ENCODE peak calls at places on chromosomes 1 and 21, in nine cellular contexts. T is heart left ventricle; F is HT1080; C is CD8-positive, alpha-beta T cell; Q is SW 1271; K is lower leg skin; H is posterior vena cava; J is NCI-H345; G is glutamatergic neuron. E is an unnamed sample.
A peak's percentile ranks its signal among the peaks of the same experiment; 100 is the strongest.

GRCh38 chr21:45299864-45300785 is 12.4 kb upstream of the POFUT2 start:
- DNase-seq in K (no peak), Q (no peak), F (no peak), C (no peak), J (no peak), T (no peak), G (no peak), H (no peak), E (peak; percentile 58)

GRCh38 chr1:7460807-7461206 is 310.3 kb upstream of the VAMP3 start:
- DNase-seq in C (no peak), F (no peak), Q (no peak), T (no peak), H (no peak), G (no peak), K (no peak), J (no peak), E (no peak)

GRCh38 chr21:43778469-43779335 is 2.6 kb upstream of the CSTB start:
- DNase-seq in Q (no peak), T (no peak), C (peak; percentile 50), K (no peak), F (peak; percentile 21), G (no peak), J (no peak), H (no peak), E (no peak)

GRCh38 chr21:36241717-36242116 is 78.3 kb upstream of the MORC3 start:
- DNase-seq in K (no peak), C (no peak), G (no peak), T (no peak), Q (no peak), H (no peak), J (no peak), F (no peak), E (no peak)

GRCh38 chr1:228228601-228229074 is 20.8 kb downstream of the OBSCN start:
- DNase-seq in C (no peak), F (peak; percentile 87), K (no peak), T (no peak), G (no peak), J (no peak), Q (peak; percentile 22), H (no peak), E (peak; percentile 56)

GRCh38 chr1:2385606-2386280 is 5.6 kb downstream of the MORN1 start:
- DNase-seq in J (no peak), C (no peak), F (no peak), K (peak; percentile 80), H (peak; percentile 75), G (peak; percentile 16), Q (no peak), T (peak; percentile 24), E (no peak)

GRCh38 chr21:45151484-45152115 is 77.2 kb downstream of the ADARB1 start:
- DNase-seq in Q (no peak), J (no peak), F (no peak), T (no peak), K (peak; percentile 67), H (peak; percentile 35), C (peak; percentile 48), G (no peak), E (peak; percentile 30)

GRCh38 chr1:64092851-64093371 is 110.5 kb upstream of the UBE2U start:
- DNase-seq in J (no peak), K (no peak), C (no peak), G (no peak), Q (no peak), T (no peak), F (no peak), H (no peak), E (no peak)

GRCh38 chr1:17342014-17342441 is 30.0 kb upstream of the PADI6 start:
- DNase-seq in K (peak; percentile 79), H (peak; percentile 64), Q (no peak), J (no peak), F (no peak), G (no peak), C (no peak), T (no peak), E (no peak)

GRCh38 chr1:21294266-21295058 is 4.2 kb upstream of the ECE1 start:
- DNase-seq in J (no peak), K (no peak), F (peak; percentile 64), C (peak; percentile 87), T (no peak), Q (no peak), H (no peak), G (no peak), E (no peak)

GRCh38 chr1:152164542-152165136 is 5.6 kb upstream of the RPTN start:
- DNase-seq in F (no peak), H (no peak), G (no peak), T (no peak), J (no peak), Q (no peak), C (no peak), K (no peak), E (no peak)

GRCh38 chr1:1216770-1217620 is 3.0 kb upstream of the TNFRSF4 start:
- DNase-seq in H (no peak), F (no peak), J (no peak), C (no peak), Q (no peak), K (no peak), G (no peak), T (no peak), E (no peak)

GRCh38 chr1:205943245-205943644 is at the start of gene SLC26A9:
- DNase-seq in F (no peak), K (no peak), J (no peak), Q (no peak), C (no peak), H (no peak), T (no peak), G (no peak), E (no peak)

GRCh38 chr1:13725714-13726175 is 25.8 kb downstream of the PRDM2 start:
- DNase-seq in H (no peak), J (no peak), G (no peak), Q (no peak), C (peak; percentile 71), K (no peak), T (no peak), F (peak; percentile 29), E (peak; percentile 16)

GRCh38 chr1:9852004-9852403 is 28.2 kb upstream of the CLSTN1 start:
- DNase-seq in J (no peak), T (no peak), H (no peak), G (no peak), C (no peak), F (no peak), K (no peak), Q (no peak), E (no peak)

GRCh38 chr21:45292399-45293213 is 4.9 kb upstream of the POFUT2 start:
- DNase-seq in Q (peak; percentile 34), C (peak; percentile 85), K (peak; percentile 96), T (peak; percentile 91), H (peak; percentile 96), F (peak; percentile 84), G (peak; percentile 91), J (peak; percentile 87), E (peak; percentile 90)

GRCh38 chr1:221381858-221382623 is 359.8 kb downstream of the DUSP10 start:
- DNase-seq in F (no peak), Q (no peak), T (no peak), C (no peak), G (no peak), H (no peak), J (no peak), K (no peak), E (no peak)

GRCh38 chr1:10647414-10648170 is 148.9 kb downstream of the CASZ1 start:
- DNase-seq in Q (no peak), G (no peak), H (no peak), F (no peak), K (no peak), J (no peak), T (no peak), C (no peak), E (no peak)

GRCh38 chr1:1981142-1981500 is 22.5 kb downstream of the CFAP74 start:
- DNase-seq in G (no peak), Q (no peak), F (no peak), H (no peak), J (no peak), K (no peak), C (no peak), T (no peak), E (no peak)

GRCh38 chr21:46295177-46295711 is 9.1 kb downstream of the YBEY start:
- DNase-seq in H (no peak), J (no peak), F (peak; percentile 50), Q (no peak), K (no peak), T (peak; percentile 61), G (no peak), C (no peak), E (no peak)

GRCh38 chr1:55362558-55362957 is 147.4 kb upstream of the USP24 start:
- DNase-seq in C (no peak), T (no peak), K (no peak), H (no peak), F (peak; percentile 72), G (no peak), Q (no peak), J (no peak), E (no peak)

GRCh38 chr1:46410156-46411009 is 16.3 kb downstream of the FAAH start:
- DNase-seq in J (no peak), G (no peak), F (no peak), K (no peak), H (peak; percentile 87), T (no peak), Q (no peak), C (no peak), E (no peak)

GRCh38 chr1:92065042-92065441 is 10.2 kb downstream of the SETSIP start:
- DNase-seq in K (no peak), G (no peak), Q (no peak), J (no peak), H (no peak), T (no peak), F (no peak), C (no peak), E (no peak)

GRCh38 chr1:245272676-245273075 is 117.9 kb downstream of the KIF26B start:
- DNase-seq in G (no peak), Q (no peak), C (no peak), J (no peak), K (no peak), T (no peak), F (no peak), H (no peak), E (no peak)

GRCh38 chr1:233998926-233999325 is 94.5 kb downstream of the SLC35F3 start:
- DNase-seq in G (peak; percentile 22), H (no peak), J (peak; percentile 48), K (no peak), Q (no peak), F (no peak), T (no peak), C (no peak), E (no peak)

GRCh38 chr1:112988367-112988766 is 32.4 kb upstream of the SLC16A1 start:
- DNase-seq in T (no peak), H (no peak), F (no peak), C (no peak), Q (no peak), G (no peak), K (no peak), J (no peak), E (no peak)

GRCh38 chr1:63322944-63323865 is 838 bp downstream of the FOXD3 start:
- DNase-seq in J (peak; percentile 73), H (no peak), C (peak; percentile 72), K (peak; percentile 85), G (peak; percentile 59), Q (peak; percentile 7), T (no peak), F (no peak), E (peak; percentile 24)

GRCh38 chr1:219387211-219387610 is 213.5 kb downstream of the LYPLAL1 start:
- DNase-seq in T (no peak), C (no peak), Q (no peak), K (no peak), J (peak; percentile 43), G (no peak), F (no peak), H (no peak), E (no peak)

GRCh38 chr1:182084487-182085316 is 23.2 kb upstream of the ZNF648 start:
- DNase-seq in Q (no peak), K (peak; percentile 98), H (peak; percentile 96), C (peak; percentile 83), J (peak; percentile 74), F (peak; percentile 62), T (peak; percentile 85), G (peak; percentile 90), E (peak; percentile 67)

GRCh38 chr1:206114692-206115430 is 2.3 kb downstream of the AVPR1B start:
- DNase-seq in K (no peak), H (no peak), F (no peak), J (no peak), Q (no peak), C (no peak), G (no peak), T (no peak), E (no peak)

GRCh38 chr21:32782698-32783097 is 11.1 kb upstream of the PAXBP1 start:
- DNase-seq in C (no peak), F (no peak), T (no peak), Q (no peak), H (no peak), G (no peak), J (no peak), K (no peak), E (no peak)